ENCODE peak calls at places on chromosomes 12 and 14, in six cellular contexts. F is GM12878, S is HCT116, O is K562, J is HepG2, C is H1. H is an unnamed sample.

GRCh38 chr14:105207996-105208737 is 27.1 kb upstream of the NUDT14 start:
- DNase-seq in C (no peak), J (no peak), F (no peak), S (no peak), O (peak; percentile 60), H (no peak)

GRCh38 chr14:50399251-50400032 is 2.8 kb upstream of the CDKL1 start:
- DNase-seq in S (peak; percentile 4), O (no peak), C (no peak), F (no peak), J (no peak), H (no peak)

GRCh38 chr12:43206396-43206795 is 345.6 kb downstream of the ADAMTS20 start:
- DNase-seq in S (no peak), O (no peak), J (no peak), F (no peak), C (no peak), H (no peak)

GRCh38 chr14:73802431-73803188 is 49.0 kb upstream of the PTGR2 start:
- DNase-seq in S (no peak), C (no peak), O (no peak), J (no peak), F (no peak), H (no peak)

GRCh38 chr14:56491299-56492285 is 88.0 kb upstream of the TMEM260 start:
- DNase-seq in J (peak; percentile 49), C (peak; percentile 71), O (peak; percentile 32), S (peak; percentile 79), F (peak; percentile 11), H (peak; percentile 78)

GRCh38 chr12:11166300-11166699 is 4.7 kb upstream of the SMIM10L1 start:
- DNase-seq in J (no peak), S (no peak), F (no peak), O (no peak), C (no peak), H (no peak)

GRCh38 chr12:121096199-121096798 is 36.4 kb upstream of the P2RX7 start:
- DNase-seq in F (no peak), J (no peak), C (no peak), O (no peak), S (no peak), H (no peak)

GRCh38 chr14:94897092-94897491 is 127.2 kb upstream of the GSC start:
- DNase-seq in F (no peak), S (no peak), C (no peak), J (no peak), O (no peak), H (no peak)

GRCh38 chr12:105279460-105280056 is 43.6 kb upstream of the APPL2 start:
- DNase-seq in S (peak; percentile 26), C (no peak), J (peak; percentile 22), F (no peak), O (peak; percentile 25), H (no peak)

GRCh38 chr12:30286345-30286926 is 409.2 kb downstream of the IPO8 start:
- DNase-seq in C (no peak), J (peak; percentile 6), F (no peak), O (no peak), S (peak; percentile 22), H (no peak)

GRCh38 chr14:66404051-66404450 is 82.1 kb upstream of the CCDC196 start:
- DNase-seq in C (no peak), S (no peak), F (no peak), J (no peak), O (no peak), H (no peak)

GRCh38 chr14:63175531-63175930 is 28.7 kb upstream of the RHOJ start:
- DNase-seq in F (no peak), O (no peak), S (no peak), J (no peak), C (no peak), H (no peak)

GRCh38 chr14:63180017-63180416 is 24.2 kb upstream of the RHOJ start:
- DNase-seq in C (no peak), J (no peak), O (no peak), S (no peak), F (no peak), H (no peak)

GRCh38 chr14:63178912-63179311 is 25.3 kb upstream of the RHOJ start:
- DNase-seq in C (no peak), S (no peak), J (no peak), O (no peak), F (no peak), H (no peak)

GRCh38 chr14:63182967-63183366 is 21.3 kb upstream of the RHOJ start:
- DNase-seq in F (no peak), O (no peak), J (no peak), C (no peak), S (no peak), H (no peak)

DNA sequence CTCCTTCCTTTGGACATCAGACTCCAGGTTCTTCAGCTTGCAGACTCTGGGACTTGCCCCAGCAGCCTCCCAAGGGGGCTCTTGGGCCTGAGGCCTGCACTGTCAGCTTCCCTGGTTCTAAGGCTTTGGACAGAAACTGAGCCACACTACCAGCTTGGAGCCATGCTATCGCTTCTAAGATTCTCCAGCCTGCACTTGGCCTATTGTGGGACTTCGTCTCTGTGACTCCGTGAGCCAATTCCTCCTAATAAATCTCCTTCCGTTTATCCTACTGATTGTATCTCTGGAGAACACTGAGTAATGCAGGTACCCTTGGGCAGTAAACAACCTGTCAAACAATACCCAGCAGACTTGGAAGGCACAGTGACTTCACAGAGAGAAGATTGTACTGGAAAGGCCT is 24.9 kb upstream of the RHOJ start:
- DNase-seq in S (no peak), J (no peak), C (no peak), F (no peak), O (no peak), H (no peak)
- TF ChIP-seq ZNF274 in S (no peak), J (no peak), C (no peak), F (no peak), O (no peak), H (no peak)

GRCh38 chr12:49368240-49368600 is 958 bp downstream of the SPATS2 start:
- DNase-seq in O (no peak), C (no peak), S (no peak), F (no peak), J (no peak), H (no peak)
- H3K9ac ChIP-seq in O (no peak overlapping the region), C (no peak overlapping the region), S (peak overlapping the region; percentile 92), F (peak overlapping the region; percentile 97), J (peak overlapping the region; percentile 89), H (peak overlapping the region; percentile 75)

DNA sequence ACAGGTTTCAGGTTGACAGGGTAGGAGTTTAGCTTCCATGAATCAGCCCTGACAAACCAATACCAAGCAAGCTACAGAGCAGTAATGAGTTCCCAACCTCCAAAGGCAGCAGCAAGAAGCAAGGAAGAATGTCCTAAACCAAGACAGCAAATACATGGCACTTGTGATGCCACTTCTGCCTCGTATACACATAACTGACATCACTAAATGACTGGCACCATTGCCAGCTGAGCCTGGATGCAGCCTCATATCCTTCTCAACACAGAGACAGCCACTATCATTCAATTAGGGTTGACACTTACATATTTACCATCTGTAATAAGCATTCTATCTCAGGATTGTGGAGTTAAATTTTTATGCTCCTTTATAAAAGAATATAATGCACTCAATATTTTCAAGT is 35.0 kb upstream of the MDM1 start:
- DNase-seq in O (no peak), J (no peak), C (no peak), F (no peak), S (no peak), H (no peak)
- H3K4me1 ChIP-seq in O (peaks cover 17% of the 10 kb centered on the region), J (peaks cover 13% of the 10 kb centered on the region), C (peaks cover 3% of the 10 kb centered on the region), F (peaks cover 23% of the 10 kb centered on the region), S (peaks cover 7% of the 10 kb centered on the region), H (no peaks in the 10 kb centered on the region)

DNA sequence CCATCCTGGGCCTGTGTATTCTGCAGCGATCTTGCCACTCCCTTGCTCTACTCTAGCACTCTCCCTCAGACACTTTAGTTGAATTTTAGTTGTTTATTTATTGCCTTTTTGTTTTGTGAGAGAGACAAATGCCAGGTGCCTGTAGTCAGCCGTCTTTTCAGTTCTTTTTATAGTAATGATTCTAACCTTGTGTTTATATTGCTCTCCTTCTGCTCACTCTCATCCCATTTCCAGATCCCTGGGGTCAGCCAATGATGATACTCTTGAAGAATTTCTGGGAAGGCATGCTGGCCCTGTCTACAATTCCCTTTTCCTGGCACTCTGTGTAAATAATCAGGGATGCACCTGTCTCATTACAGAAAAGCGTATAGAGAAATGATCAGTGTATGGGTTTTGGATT is 334.1 kb upstream of the MIS18BP1 start:
- DNase-seq in S (no peak), J (no peak), C (no peak), O (no peak), F (no peak), H (no peak)
- TF ChIP-seq ZNF274 in S (no peak), J (no peak), C (no peak), O (no peak), F (no peak), H (no peak)

DNA sequence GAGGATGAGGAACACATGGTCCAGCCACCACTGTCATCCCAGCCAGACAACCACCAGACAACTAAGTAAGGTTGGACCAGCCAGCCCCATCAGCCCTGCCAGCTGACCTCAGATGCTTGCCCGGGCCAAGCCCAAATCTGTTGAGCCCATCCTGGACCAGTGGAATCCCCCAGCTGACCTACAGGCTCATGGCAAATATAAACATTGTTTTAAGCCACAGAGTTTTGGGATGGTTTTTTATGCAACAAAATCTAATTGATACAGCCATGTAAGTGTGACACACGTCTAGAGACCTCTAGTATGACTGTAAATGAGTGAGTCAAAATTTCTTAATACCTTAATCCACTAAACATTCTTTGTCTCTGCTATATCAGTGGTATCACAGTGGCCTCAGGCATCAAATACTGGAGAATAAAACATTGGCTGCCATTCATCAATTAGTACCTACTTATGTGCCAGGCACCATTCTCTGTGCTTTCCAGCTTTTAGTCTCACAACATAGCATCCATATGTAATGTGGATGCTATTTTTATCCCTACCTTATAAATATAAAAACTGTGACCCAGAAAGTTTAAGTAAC is 24.2 kb upstream of the NT5DC3 start:
- DNase-seq in F (no peak), J (no peak), O (no peak), C (no peak), S (no peak), H (no peak)
- H3K9ac ChIP-seq in F (no peak overlapping the region), J (no peak overlapping the region), O (no peak overlapping the region), C (no peak overlapping the region), S (no peak overlapping the region), H (no peak overlapping the region)

DNA sequence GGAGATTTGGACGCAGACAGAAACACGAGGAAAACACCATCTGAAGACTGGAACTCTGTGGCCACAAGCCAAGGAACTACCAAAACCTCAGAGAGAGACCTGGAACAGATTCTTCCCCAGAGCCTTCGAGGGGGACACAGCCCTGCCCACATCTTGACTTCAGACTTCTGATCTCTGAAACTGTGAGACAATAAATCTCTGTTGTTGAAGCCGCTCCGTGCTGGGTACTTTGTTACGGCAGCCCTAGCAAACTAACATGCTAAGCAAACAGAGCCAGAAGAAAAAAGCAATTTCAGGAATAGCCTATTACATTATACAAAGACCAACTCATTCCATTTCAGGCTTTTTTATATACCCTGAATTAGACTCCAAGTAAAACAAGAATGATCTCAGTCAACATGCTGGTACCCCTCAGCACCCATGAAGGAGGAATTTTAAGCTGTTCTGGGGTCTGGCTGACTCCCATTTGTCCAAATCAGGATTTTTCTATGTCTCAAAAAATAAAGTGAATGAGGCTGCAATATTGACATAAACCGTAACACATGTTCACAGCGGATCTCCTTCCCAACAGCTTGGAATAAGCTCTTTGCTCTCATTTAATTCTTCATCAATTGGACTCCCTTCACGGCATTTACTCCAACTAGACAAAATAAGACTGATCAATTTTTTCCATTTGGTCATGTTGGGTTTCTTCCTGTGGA is 190.1 kb downstream of the FOXN3 start:
- DNase-seq in S (no peak), O (no peak), J (no peak), C (no peak), F (no peak), H (no peak)
- H3K4me1 ChIP-seq in S (no peaks in the 10 kb centered on the region), O (no peaks in the 10 kb centered on the region), J (peaks cover 48% of the 10 kb centered on the region), C (no peaks in the 10 kb centered on the region), F (no peaks in the 10 kb centered on the region), H (no peaks in the 10 kb centered on the region)

H was measured in NT2/D1.